ENCODE peak calls at places on chromosomes 1 and 21, in eight cellular contexts. C is CD8-positive, alpha-beta T cell; U is hepatocyte; E is NT2/D1; V is neural progenitor cell; N is GM23338; L is endodermal cell; D is GM23248. S is an unnamed sample.

GRCh38 chr1:171788696-171789095 is 7.2 kb downstream of the METTL13 start:
- DNase-seq in L (no peak), U (no peak), C (no peak), N (no peak), V (no peak), D (peak; percentile 96), E (no peak), S (no peak)

GRCh38 chr1:188499690-188500089 is 1670.9 kb downstream of the PLA2G4A start:
- DNase-seq in U (peak; percentile 13), V (peak; percentile 36), D (no peak), L (peak; percentile 72), E (no peak), N (no peak), C (no peak), S (no peak)

GRCh38 chr1:19374402-19374801 is 62.3 kb downstream of the SLC66A1 start:
- DNase-seq in C (no peak), U (peak; percentile 45), D (peak; percentile 40), L (peak; percentile 88), V (peak; percentile 63), N (peak; percentile 75), E (no peak), S (no peak)

GRCh38 chr1:204410764-204411450 is 710 bp downstream of the PPP1R15B start:
- DNase-seq in L (no peak), D (peak; percentile 78), V (peak; percentile 40), U (peak; percentile 56), N (peak; percentile 60), E (peak; percentile 30), C (peak; percentile 31), S (no peak)

GRCh38 chr1:43930168-43930948 is 3.2 kb upstream of the ARTN start:
- DNase-seq in N (peak; percentile 85), D (peak; percentile 13), C (no peak), U (no peak), V (peak; percentile 52), L (peak; percentile 84), E (no peak), S (no peak)

GRCh38 chr1:162220009-162220539 is 150.6 kb downstream of the NOS1AP start:
- DNase-seq in N (peak; percentile 60), E (no peak), U (no peak), V (no peak), L (no peak), D (no peak), C (no peak), S (no peak)

GRCh38 chr1:154481058-154481457 is 21.0 kb upstream of the TDRD10 start:
- DNase-seq in L (no peak), V (peak; percentile 68), U (no peak), D (no peak), N (peak; percentile 47), E (no peak), C (no peak), S (no peak)

GRCh38 chr1:221074325-221074724 is 195.1 kb downstream of the HLX start:
- DNase-seq in N (no peak), C (no peak), V (no peak), D (no peak), L (no peak), E (no peak), U (no peak), S (no peak)

GRCh38 chr1:33182452-33182851 is 609 bp upstream of the TRIM62 start:
- DNase-seq in U (peak; percentile 61), C (no peak), E (no peak), D (peak; percentile 47), V (peak; percentile 45), L (no peak), N (peak; percentile 33), S (no peak)

GRCh38 chr1:161216945-161217712 is 2.0 kb downstream of the FCER1G start:
- DNase-seq in L (peak; percentile 39), U (no peak), D (peak; percentile 87), N (no peak), C (no peak), E (no peak), V (no peak), S (no peak)

GRCh38 chr1:7669559-7670208 is 101.4 kb upstream of the VAMP3 start:
- DNase-seq in L (peak; percentile 96), E (peak; percentile 47), C (peak; percentile 45), N (peak; percentile 94), U (peak; percentile 79), D (peak; percentile 68), V (peak; percentile 87), S (peak; percentile 79)

GRCh38 chr1:18941221-18942141 is 15.0 kb downstream of the IFFO2 start:
- DNase-seq in U (peak; percentile 39), N (peak; percentile 52), C (no peak), D (no peak), V (peak; percentile 74), E (no peak), L (peak; percentile 81), S (no peak)

GRCh38 chr1:17601643-17602382 is 62.3 kb downstream of the ARHGEF10L start:
- DNase-seq in V (peak; percentile 49), U (no peak), N (peak; percentile 57), C (no peak), E (no peak), D (no peak), L (peak; percentile 76), S (no peak)

GRCh38 chr1:18915341-18915740 is 13.0 kb upstream of the ALDH4A1 start:
- DNase-seq in U (no peak), C (no peak), L (no peak), E (no peak), V (no peak), N (no peak), D (no peak), S (no peak)

GRCh38 chr21:41975391-41976272 is 21.8 kb upstream of the C2CD2 start:
- DNase-seq in E (no peak), V (peak; percentile 39), N (peak; percentile 22), D (peak; percentile 6), C (no peak), L (peak; percentile 83), U (no peak), S (no peak)

GRCh38 chr1:201510734-201511133 is 3.8 kb upstream of the CSRP1 start:
- DNase-seq in L (no peak), D (no peak), E (no peak), U (no peak), V (no peak), N (no peak), C (no peak), S (no peak)

GRCh38 chr21:45288441-45288841 is 746 bp upstream of the POFUT2 start:
- DNase-seq in V (peak; percentile 39), U (peak; percentile 28), E (no peak), N (peak; percentile 46), L (peak; percentile 61), D (peak; percentile 57), C (no peak), S (no peak)

GRCh38 chr1:58290685-58291372 is 255.7 kb downstream of the OMA1 start:
- DNase-seq in D (peak; percentile 47), E (peak; percentile 59), N (peak; percentile 85), V (peak; percentile 81), L (peak; percentile 88), C (no peak), U (peak; percentile 72), S (no peak)

GRCh38 chr1:72170246-72170645 is 112.1 kb downstream of the NEGR1 start:
- DNase-seq in L (no peak), D (no peak), U (no peak), E (no peak), C (no peak), V (no peak), N (no peak), S (no peak)

GRCh38 chr1:225840713-225841112 is 30.8 kb downstream of the EPHX1 start:
- DNase-seq in E (no peak), L (no peak), N (no peak), C (no peak), V (no peak), D (no peak), U (no peak), S (no peak)

GRCh38 chr1:7555391-7556185 is 215.5 kb upstream of the VAMP3 start:
- DNase-seq in L (no peak), D (no peak), N (no peak), C (no peak), E (no peak), U (no peak), V (no peak), S (no peak)

GRCh38 chr1:179081696-179082307 is at the start of gene TOR3A:
- DNase-seq in N (peak; percentile 95), C (peak; percentile 61), E (peak; percentile 94), V (peak; percentile 94), D (peak; percentile 91), U (peak; percentile 92), L (peak; percentile 98), S (no peak)

GRCh38 chr1:154496381-154496780 is 5.6 kb upstream of the TDRD10 start:
- DNase-seq in L (peak; percentile 29), E (no peak), D (no peak), U (no peak), N (no peak), C (no peak), V (no peak), S (no peak)

GRCh38 chr1:67793562-67793961 is 39.7 kb downstream of the GNG12 start:
- DNase-seq in D (peak; percentile 63), V (no peak), N (no peak), E (no peak), C (no peak), L (no peak), U (no peak), S (no peak)

GRCh38 chr1:1599030-1599916 is 662 bp downstream of the FNDC10 start:
- DNase-seq in U (peak; percentile 56), D (peak; percentile 68), C (no peak), L (peak; percentile 87), N (peak; percentile 78), E (no peak), V (peak; percentile 78), S (no peak)
- H3K4me3 ChIP-seq in U (no peak overlapping the region), D (peak overlapping the region; percentile 35), C (no peak overlapping the region), L (no peak overlapping the region), N (peak overlapping the region; percentile 52), E (peak overlapping the region; percentile 45), V (peak overlapping the region; percentile 42), S (peak overlapping the region; percentile 43)

GRCh38 chr1:110630770-110631663 is 24.9 kb upstream of the KCNA2 start:
- DNase-seq in V (peak; percentile 84), D (peak; percentile 77), C (peak; percentile 80), L (peak; percentile 94), U (peak; percentile 80), E (peak; percentile 70), N (peak; percentile 92), S (peak; percentile 85)
- H3K4me1 ChIP-seq in V (no peaks in the 10 kb centered on the region), D (no peaks in the 10 kb centered on the region), C (peaks cover 55% of the 10 kb centered on the region), L (no peaks in the 10 kb centered on the region), U (no peaks in the 10 kb centered on the region), E (no peaks in the 10 kb centered on the region), N (no peaks in the 10 kb centered on the region), S (no peaks in the 10 kb centered on the region)

DNA sequence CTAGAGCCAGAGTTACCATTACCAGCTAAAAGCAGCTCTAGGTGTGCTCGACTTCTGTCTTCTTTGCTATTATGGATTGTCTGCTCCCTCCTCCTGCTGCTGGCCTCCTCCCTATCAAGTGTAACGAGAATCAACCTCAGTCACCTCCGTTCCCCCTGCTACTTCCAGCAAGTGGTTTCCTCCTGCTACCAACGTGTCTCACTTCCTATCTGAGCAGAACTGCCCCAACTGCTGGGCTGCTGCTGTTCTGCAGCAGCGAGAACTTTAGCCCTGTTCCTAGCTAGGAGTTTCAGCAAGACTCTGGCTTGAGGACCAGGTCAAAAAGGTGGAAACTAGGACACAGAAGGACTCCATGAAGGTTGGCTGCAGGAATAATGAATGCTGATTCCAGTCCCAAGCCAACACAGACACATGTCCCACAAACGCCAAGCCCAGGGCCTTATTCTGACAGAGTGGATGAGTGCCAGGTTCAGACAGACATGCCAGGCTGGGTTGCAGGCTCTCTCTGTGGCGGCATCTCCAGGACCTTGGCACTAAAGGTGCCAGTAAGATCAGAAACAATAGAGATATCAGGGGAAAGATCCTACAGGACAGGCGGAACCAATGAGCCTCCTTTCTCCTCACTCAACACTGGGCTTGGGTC is 46.9 kb downstream of the CD34 start:
- DNase-seq in N (no peak), U (no peak), C (peak; percentile 36), D (no peak), L (peak; percentile 46), E (no peak), V (no peak), S (no peak)
- H3K4me3 ChIP-seq in N (no peak overlapping the region), U (no peak overlapping the region), C (peak overlapping the region; percentile 5), D (no peak overlapping the region), L (no peak overlapping the region), E (no peak overlapping the region), V (no peak overlapping the region), S (no peak overlapping the region)

GRCh38 chr1:89725016-89725380 is 92.1 kb downstream of the LRRC8C start:
- DNase-seq in L (no peak), D (peak; percentile 94), N (no peak), V (no peak), C (no peak), E (no peak), U (peak; percentile 27), S (no peak)
- H3K4me1 ChIP-seq in L (peaks cover 3% of the 10 kb centered on the region), D (peaks cover 44% of the 10 kb centered on the region), N (no peaks in the 10 kb centered on the region), V (peaks cover 4% of the 10 kb centered on the region), C (peaks cover 37% of the 10 kb centered on the region), E (no peaks in the 10 kb centered on the region), U (peaks cover 4% of the 10 kb centered on the region), S (no peaks in the 10 kb centered on the region)